ENCODE peak calls at places on chromosomes 3 and 15, in six cellular contexts. One of them, this sample, is unnamed. For H3K36me3, the result is how much of the 10 kb centered on the place peaks cover.

GRCh38 chr3:19331931-19332330 is 183.6 kb downstream of the KCNH8 start:
- DNase-seq in left ventricle myocardium inferior: no peak
- DNase-seq in tibial artery: no peak
- DNase-seq in GM23338: no peak
- DNase-seq in CD4-positive, alpha-beta memory T cell: no peak
- DNase-seq in upper lobe of left lung: no peak
- DNase-seq in this sample: no peak

GRCh38 chr3:172362583-172362982 is 85.7 kb downstream of the GHSR start:
- DNase-seq in GM23338: no peak
- DNase-seq in CD4-positive, alpha-beta memory T cell: no peak
- DNase-seq in tibial artery: no peak
- DNase-seq in left ventricle myocardium inferior: no peak
- DNase-seq in upper lobe of left lung: no peak
- DNase-seq in this sample: no peak

GRCh38 chr15:31145271-31145911 is 43.9 kb upstream of the TRPM1 start:
- DNase-seq in GM23338: no peak
- DNase-seq in left ventricle myocardium inferior: no peak
- DNase-seq in CD4-positive, alpha-beta memory T cell: no peak
- DNase-seq in upper lobe of left lung: no peak
- DNase-seq in tibial artery: no peak
- DNase-seq in this sample: no peak

GRCh38 chr15:39244776-39245175 is 336.1 kb upstream of the THBS1 start:
- DNase-seq in upper lobe of left lung: no peak
- DNase-seq in tibial artery: no peak
- DNase-seq in CD4-positive, alpha-beta memory T cell: no peak
- DNase-seq in left ventricle myocardium inferior: no peak
- DNase-seq in GM23338: no peak
- DNase-seq in this sample: no peak

GRCh38 chr15:70698412-70698811 is 64.9 kb downstream of the UACA start:
- DNase-seq in upper lobe of left lung: no peak
- DNase-seq in left ventricle myocardium inferior: no peak
- DNase-seq in GM23338: no peak
- DNase-seq in CD4-positive, alpha-beta memory T cell: no peak
- DNase-seq in tibial artery: no peak
- DNase-seq in this sample: no peak

GRCh38 chr15:80217327-80217900 is 34.6 kb downstream of the CTXND1 start:
- DNase-seq in left ventricle myocardium inferior: no peak
- DNase-seq in CD4-positive, alpha-beta memory T cell: no peak
- DNase-seq in GM23338: no peak
- DNase-seq in upper lobe of left lung: no peak
- DNase-seq in tibial artery: no peak
- DNase-seq in this sample: no peak

GRCh38 chr3:124217542-124217941 is 225.6 kb upstream of the ROPN1 start:
- DNase-seq in GM23338: peak
- DNase-seq in left ventricle myocardium inferior: peak
- DNase-seq in tibial artery: no peak
- DNase-seq in upper lobe of left lung: peak
- DNase-seq in CD4-positive, alpha-beta memory T cell: no peak
- DNase-seq in this sample: peak

GRCh38 chr15:73273181-73274002 is 95.4 kb downstream of the HCN4 start:
- DNase-seq in upper lobe of left lung: no peak
- DNase-seq in tibial artery: no peak
- DNase-seq in GM23338: peak
- DNase-seq in left ventricle myocardium inferior: no peak
- DNase-seq in CD4-positive, alpha-beta memory T cell: peak
- DNase-seq in this sample: peak

GRCh38 chr3:124363451-124363850 is 366.8 kb upstream of the UMPS start:
- DNase-seq in GM23338: no peak
- DNase-seq in tibial artery: no peak
- DNase-seq in CD4-positive, alpha-beta memory T cell: no peak
- DNase-seq in left ventricle myocardium inferior: no peak
- DNase-seq in upper lobe of left lung: no peak
- DNase-seq in this sample: no peak

GRCh38 chr15:52464478-52464877 is 64.2 kb downstream of the MYO5A start:
- DNase-seq in left ventricle myocardium inferior: no peak
- DNase-seq in CD4-positive, alpha-beta memory T cell: peak
- DNase-seq in GM23338: no peak
- DNase-seq in tibial artery: no peak
- DNase-seq in upper lobe of left lung: no peak
- DNase-seq in this sample: no peak

GRCh38 chr3:48410205-48411040 is 19.5 kb downstream of the PLXNB1 start:
- DNase-seq in tibial artery: peak
- DNase-seq in GM23338: no peak
- DNase-seq in upper lobe of left lung: peak
- DNase-seq in left ventricle myocardium inferior: no peak
- DNase-seq in CD4-positive, alpha-beta memory T cell: no peak
- DNase-seq in this sample: peak

GRCh38 chr15:75329571-75329970 is 6.3 kb upstream of the COMMD4 start:
- DNase-seq in upper lobe of left lung: no peak
- DNase-seq in CD4-positive, alpha-beta memory T cell: no peak
- DNase-seq in tibial artery: no peak
- DNase-seq in left ventricle myocardium inferior: no peak
- DNase-seq in GM23338: no peak
- DNase-seq in this sample: no peak

GRCh38 chr15:48823237-48823636 is 12.4 kb upstream of the CEP152 start:
- DNase-seq in upper lobe of left lung: no peak
- DNase-seq in CD4-positive, alpha-beta memory T cell: no peak
- DNase-seq in GM23338: peak
- DNase-seq in tibial artery: no peak
- DNase-seq in left ventricle myocardium inferior: no peak
- DNase-seq in this sample: peak

DNA sequence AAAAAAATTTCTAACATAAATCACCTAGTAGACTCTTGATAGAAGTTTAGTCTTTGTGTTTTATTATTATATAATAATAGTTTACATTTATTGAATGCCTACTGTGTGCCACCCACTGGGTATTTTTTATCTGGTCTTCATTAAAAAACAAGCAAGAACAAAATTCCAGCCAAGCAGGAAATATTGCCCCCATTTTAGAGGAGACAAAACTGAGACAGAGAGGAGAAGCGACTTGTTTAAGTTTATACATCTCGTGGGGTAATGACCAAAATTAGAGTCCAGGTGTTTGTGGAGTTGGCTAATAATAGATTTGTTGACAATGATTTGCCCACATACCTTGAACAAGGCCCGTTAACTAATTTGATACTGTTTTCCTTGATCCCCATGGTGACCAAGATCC is 33.1 kb upstream of the FBXL22 start:
- DNase-seq in CD4-positive, alpha-beta memory T cell: no peak
- DNase-seq in tibial artery: no peak
- DNase-seq in GM23338: no peak
- DNase-seq in upper lobe of left lung: no peak
- DNase-seq in left ventricle myocardium inferior: no peak
- DNase-seq in this sample: no peak
- H3K36me3 ChIP-seq in CD4-positive, alpha-beta memory T cell: half or more
- H3K36me3 ChIP-seq in tibial artery: under half
- H3K36me3 ChIP-seq in GM23338: under half
- H3K36me3 ChIP-seq in upper lobe of left lung: half or more
- H3K36me3 ChIP-seq in left ventricle myocardium inferior: half or more
- H3K36me3 ChIP-seq in this sample: under half

GRCh38 chr3:73503781-73504180 is 121.0 kb downstream of the PDZRN3 start:
- DNase-seq in tibial artery: no peak
- DNase-seq in CD4-positive, alpha-beta memory T cell: no peak
- DNase-seq in upper lobe of left lung: no peak
- DNase-seq in left ventricle myocardium inferior: no peak
- DNase-seq in GM23338: no peak
- DNase-seq in this sample: no peak

GRCh38 chr3:73504255-73504654 is 120.5 kb downstream of the PDZRN3 start:
- DNase-seq in CD4-positive, alpha-beta memory T cell: no peak
- DNase-seq in left ventricle myocardium inferior: no peak
- DNase-seq in upper lobe of left lung: no peak
- DNase-seq in tibial artery: no peak
- DNase-seq in GM23338: no peak
- DNase-seq in this sample: no peak

GRCh38 chr3:73504852-73505251 is 119.9 kb downstream of the PDZRN3 start:
- DNase-seq in left ventricle myocardium inferior: no peak
- DNase-seq in upper lobe of left lung: no peak
- DNase-seq in GM23338: no peak
- DNase-seq in tibial artery: no peak
- DNase-seq in CD4-positive, alpha-beta memory T cell: no peak
- DNase-seq in this sample: no peak

GRCh38 chr3:73500321-73500720 is 124.4 kb downstream of the PDZRN3 start:
- DNase-seq in tibial artery: no peak
- DNase-seq in CD4-positive, alpha-beta memory T cell: no peak
- DNase-seq in GM23338: no peak
- DNase-seq in upper lobe of left lung: no peak
- DNase-seq in left ventricle myocardium inferior: no peak
- DNase-seq in this sample: no peak

DNA sequence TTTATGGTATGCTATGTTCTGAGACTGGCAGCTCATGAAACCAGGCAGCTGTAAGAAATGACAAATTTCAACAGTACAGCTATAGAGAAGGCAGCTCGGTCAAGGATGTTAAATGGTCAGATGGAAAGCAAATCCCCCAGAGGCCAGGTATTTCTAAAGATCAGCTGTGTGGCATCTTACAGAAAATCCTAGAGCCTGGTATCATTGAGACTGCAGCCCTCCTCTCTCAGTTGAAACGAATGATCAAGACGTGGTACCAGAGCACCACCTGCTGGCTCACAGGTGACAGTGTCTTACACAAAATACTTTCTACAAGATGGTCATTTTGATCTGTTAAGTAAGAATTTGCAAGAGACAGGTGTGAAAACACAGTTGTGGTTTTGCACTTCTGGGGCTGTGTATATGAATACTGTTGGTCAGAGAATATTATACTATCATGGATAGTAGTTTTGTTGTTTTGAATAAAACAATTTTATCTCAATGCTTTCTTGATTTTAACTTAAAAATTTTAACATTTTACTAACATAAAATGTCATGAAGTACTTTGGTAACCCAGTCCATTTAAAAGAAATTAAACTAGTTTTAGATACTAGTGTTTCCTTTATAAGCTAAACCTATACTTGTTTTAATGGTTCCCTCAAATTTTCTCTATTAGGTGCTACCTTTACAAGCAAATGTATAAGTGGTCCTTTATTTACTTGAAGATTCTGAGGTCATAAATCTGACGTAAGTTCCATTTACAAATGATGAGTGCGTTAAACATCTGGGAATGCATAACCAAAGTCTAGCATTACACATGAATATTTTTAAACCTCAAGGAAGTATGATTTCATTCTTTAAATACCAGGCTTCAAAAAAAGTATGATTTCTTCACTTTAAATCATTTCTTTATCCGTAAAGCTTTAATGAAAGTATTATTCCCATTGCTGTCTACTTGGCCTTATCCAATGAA is 121.9 kb downstream of the PDZRN3 start:
- DNase-seq in CD4-positive, alpha-beta memory T cell: peak
- DNase-seq in upper lobe of left lung: peak
- DNase-seq in tibial artery: peak
- DNase-seq in left ventricle myocardium inferior: peak
- DNase-seq in GM23338: peak
- DNase-seq in this sample: peak
- H3K4me3 ChIP-seq in CD4-positive, alpha-beta memory T cell: no peak
- H3K4me3 ChIP-seq in upper lobe of left lung: no peak
- H3K4me3 ChIP-seq in tibial artery: no peak
- H3K4me3 ChIP-seq in left ventricle myocardium inferior: no peak
- H3K4me3 ChIP-seq in GM23338: no peak
- H3K4me3 ChIP-seq in this sample: no peak

DNA sequence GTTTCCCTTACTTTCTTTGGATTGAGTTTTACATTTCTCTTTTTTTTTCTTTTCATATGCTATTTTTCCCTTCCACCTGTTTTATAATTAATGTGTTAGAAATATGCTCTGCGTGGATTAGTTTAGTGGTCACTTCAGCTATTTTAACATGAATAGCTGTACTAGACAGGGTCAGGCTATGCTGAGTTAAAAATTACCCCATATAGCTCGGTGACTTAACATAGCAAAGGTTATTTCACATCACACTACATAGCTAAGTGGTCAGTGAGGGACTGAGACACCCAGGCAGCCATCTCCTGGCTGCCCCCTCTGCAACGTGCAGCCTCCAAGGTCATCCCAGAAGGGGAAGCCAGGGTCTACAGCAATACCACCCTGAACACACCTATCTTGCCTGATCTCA is 46.9 kb upstream of the KIF23 start:
- DNase-seq in left ventricle myocardium inferior: no peak
- DNase-seq in CD4-positive, alpha-beta memory T cell: no peak
- DNase-seq in upper lobe of left lung: no peak
- DNase-seq in GM23338: no peak
- DNase-seq in tibial artery: peak
- DNase-seq in this sample: no peak
- H3K36me3 ChIP-seq in left ventricle myocardium inferior: under half
- H3K36me3 ChIP-seq in CD4-positive, alpha-beta memory T cell: under half
- H3K36me3 ChIP-seq in upper lobe of left lung: under half
- H3K36me3 ChIP-seq in GM23338: under half
- H3K36me3 ChIP-seq in tibial artery: under half
- H3K36me3 ChIP-seq in this sample: under half

GRCh38 chr3:196563721-196564225 is 4.6 kb downstream of the WDR53 start:
- DNase-seq in tibial artery: no peak
- DNase-seq in left ventricle myocardium inferior: no peak
- DNase-seq in CD4-positive, alpha-beta memory T cell: peak
- DNase-seq in upper lobe of left lung: no peak
- DNase-seq in GM23338: no peak
- DNase-seq in this sample: no peak
- H3K4me3 ChIP-seq in tibial artery: no peak
- H3K4me3 ChIP-seq in left ventricle myocardium inferior: no peak
- H3K4me3 ChIP-seq in CD4-positive, alpha-beta memory T cell: peak
- H3K4me3 ChIP-seq in upper lobe of left lung: no peak
- H3K4me3 ChIP-seq in GM23338: no peak
- H3K4me3 ChIP-seq in this sample: no peak

DNA sequence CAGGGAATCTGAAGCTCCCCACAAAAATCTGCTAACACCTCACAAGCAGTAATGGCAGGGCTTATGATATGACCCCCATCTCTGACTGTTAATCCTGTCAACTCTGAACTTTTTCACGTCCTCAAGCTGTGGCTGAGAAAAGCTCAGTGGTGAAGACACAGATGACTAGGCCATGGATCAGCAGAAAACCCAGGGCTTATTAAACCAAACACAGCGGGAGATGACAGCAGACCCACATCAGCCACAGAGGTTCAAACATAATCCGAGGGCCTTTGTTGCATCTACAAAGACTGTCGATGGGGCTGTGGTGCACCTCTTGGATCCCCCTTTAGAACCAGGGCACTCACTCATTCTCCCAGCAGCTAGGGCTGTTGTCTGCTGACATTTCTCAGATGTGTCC is 50.4 kb downstream of the GLB1 start:
- DNase-seq in upper lobe of left lung: no peak
- DNase-seq in GM23338: no peak
- DNase-seq in tibial artery: no peak
- DNase-seq in CD4-positive, alpha-beta memory T cell: no peak
- DNase-seq in left ventricle myocardium inferior: no peak
- DNase-seq in this sample: no peak
- H3K36me3 ChIP-seq in upper lobe of left lung: under half
- H3K36me3 ChIP-seq in GM23338: under half
- H3K36me3 ChIP-seq in tibial artery: under half
- H3K36me3 ChIP-seq in CD4-positive, alpha-beta memory T cell: under half
- H3K36me3 ChIP-seq in left ventricle myocardium inferior: half or more
- H3K36me3 ChIP-seq in this sample: under half